ENCODE peak calls at places on chromosomes 16 and 17, in eight cellular contexts. L is sciatic nerve; A is activated naive CD8-positive, alpha-beta T cell treated with anti-CD3 and anti-CD28 coated beads, Interleukin-2, amount 50 U/mL, for 24 hours; I is esophagus squamous epithelium; G is mesenteric fat pad; H is Caco-2; Y is kidney tubule cell; Z is effector memory CD4-positive, alpha-beta T cell. K is an unnamed sample.

GRCh38 chr16:57041182-57042156 is 50.9 kb upstream of the CPNE2 start:
- DNase-seq in L (no peak), A (peak; percentile 84), I (no peak), G (no peak), H (no peak), Y (peak; percentile 59), Z (peak; percentile 77), K (no peak)

GRCh38 chr16:30992931-30993816 is 8.2 kb downstream of the HSD3B7 start:
- DNase-seq in L (no peak), A (no peak), I (no peak), G (no peak), H (no peak), Y (no peak), Z (no peak), K (no peak)

GRCh38 chr16:46962629-46963028 is 10.8 kb downstream of the DNAJA2 start:
- DNase-seq in L (no peak), A (no peak), I (no peak), G (no peak), H (no peak), Y (no peak), Z (no peak), K (no peak)

GRCh38 chr17:68057531-68057952 is 22.0 kb downstream of the KPNA2 start:
- DNase-seq in L (no peak), A (peak; percentile 28), I (no peak), G (no peak), H (peak; percentile 34), Y (peak; percentile 19), Z (no peak), K (no peak)

GRCh38 chr16:84916850-84917249 is 94.5 kb downstream of the ZDHHC7 start:
- DNase-seq in L (no peak), A (no peak), I (no peak), G (no peak), H (no peak), Y (no peak), Z (no peak), K (no peak)

GRCh38 chr17:1574697-1575471 is 12.3 kb upstream of the PITPNA start:
- DNase-seq in L (peak; percentile 76), A (no peak), I (no peak), G (no peak), H (no peak), Y (no peak), Z (no peak), K (no peak)

GRCh38 chr16:48452991-48453760 is 68.0 kb upstream of the SIAH1 start:
- DNase-seq in L (no peak), A (no peak), I (no peak), G (peak; percentile 79), H (no peak), Y (no peak), Z (no peak), K (no peak)

GRCh38 chr16:78994135-78994534 is 606.4 kb downstream of the MAF start:
- DNase-seq in L (no peak), A (no peak), I (no peak), G (no peak), H (no peak), Y (no peak), Z (no peak), K (no peak)

GRCh38 chr16:85974428-85975375 is 75.7 kb downstream of the IRF8 start:
- DNase-seq in L (no peak), A (no peak), I (no peak), G (no peak), H (peak; percentile 79), Y (no peak), Z (no peak), K (no peak)

GRCh38 chr16:89360760-89361435 is 129.5 kb downstream of the ANKRD11 start:
- DNase-seq in L (no peak), A (peak; percentile 82), I (no peak), G (no peak), H (no peak), Y (peak; percentile 41), Z (peak; percentile 61), K (no peak)

GRCh38 chr17:39596543-39597267 is 11.0 kb downstream of the NEUROD2 start:
- DNase-seq in L (no peak), A (no peak), I (no peak), G (no peak), H (no peak), Y (no peak), Z (no peak), K (no peak)